ENCODE peak calls at places on chromosomes 16 and 17, in six cellular contexts. O is lung, L is endothelial cell of umbilical vein, V is IMR-90, X is AG10803, D is PC-3. Z is an unnamed sample.

GRCh38 chr17:61400786-61401279 is 1.2 kb downstream of the TBX2 start:
- DNase-seq in O (no peak), L (no peak), V (no peak), X (no peak), D (no peak), Z (no peak)

GRCh38 chr16:13540771-13541170 is 379.2 kb upstream of the ERCC4 start:
- DNase-seq in O (no peak), L (no peak), V (no peak), X (no peak), D (no peak), Z (no peak)

GRCh38 chr17:57983446-57983845 is 4.6 kb downstream of the VEZF1 start:
- DNase-seq in O (no peak), L (no peak), V (no peak), X (no peak), D (no peak), Z (no peak)

GRCh38 chr16:47780213-47780612 is 319.1 kb downstream of the PHKB start:
- DNase-seq in O (no peak), L (no peak), V (no peak), X (no peak), D (no peak), Z (no peak)

GRCh38 chr17:67800495-67800928 is 24.8 kb upstream of the BPTF start:
- DNase-seq in O (peak), L (peak), V (peak), X (peak), D (peak), Z (peak)

GRCh38 chr17:16991349-16992009 is 19.6 kb upstream of the TNFRSF13B start:
- DNase-seq in O (peak), L (peak), V (peak), X (peak), D (peak), Z (no peak)

GRCh38 chr16:59330030-59330670 is 596.0 kb upstream of the GOT2 start:
- DNase-seq in O (no peak), L (no peak), V (peak), X (peak), D (no peak), Z (no peak)

GRCh38 chr17:33262724-33263123 is 30.4 kb downstream of the ASIC2 start:
- DNase-seq in O (no peak), L (no peak), V (no peak), X (no peak), D (no peak), Z (no peak)

GRCh38 chr17:12691173-12691572 is 25.5 kb downstream of the MYOCD start:
- DNase-seq in O (no peak), L (no peak), V (peak), X (peak), D (no peak), Z (no peak)

GRCh38 chr16:67406628-67407027 is 9.6 kb downstream of the ZDHHC1 start:
- DNase-seq in O (no peak), L (peak), V (peak), X (peak), D (peak), Z (no peak)

GRCh38 chr17:75695141-75695829 is 26.0 kb upstream of the ITGB4 start:
- DNase-seq in O (no peak), L (no peak), V (peak), X (peak), D (peak), Z (no peak)

GRCh38 chr17:79185671-79186070 is 111.0 kb downstream of the ENGASE start:
- DNase-seq in O (no peak), L (no peak), V (no peak), X (no peak), D (no peak), Z (no peak)

GRCh38 chr17:21194688-21195087 is 19.3 kb downstream of the TMEM11 start:
- DNase-seq in O (no peak), L (no peak), V (peak), X (peak), D (no peak), Z (no peak)

GRCh38 chr16:9447195-9447551 is 355.7 kb downstream of the HAPSTR1 start:
- DNase-seq in O (peak), L (no peak), V (no peak), X (no peak), D (no peak), Z (no peak)

GRCh38 chr17:7042507-7043194 is 1.2 kb downstream of the SLC16A11 start:
- DNase-seq in O (no peak), L (no peak), V (no peak), X (no peak), D (no peak), Z (no peak)

GRCh38 chr16:78310990-78311561 is 211.6 kb downstream of the WWOX start:
- DNase-seq in O (no peak), L (no peak), V (peak), X (peak), D (no peak), Z (no peak)

GRCh38 chr16:88662222-88662842 is 559 bp downstream of the MVD start:
- DNase-seq in O (no peak), L (no peak), V (no peak), X (no peak), D (no peak), Z (no peak)

GRCh38 chr17:69874220-69874670 is 200.8 kb upstream of the KCNJ16 start:
- DNase-seq in O (no peak), L (peak), V (peak), X (peak), D (peak), Z (no peak)

GRCh38 chr17:51805220-51805619 is 353.3 kb downstream of the CA10 start:
- DNase-seq in O (no peak), L (no peak), V (no peak), X (no peak), D (no peak), Z (no peak)

GRCh38 chr17:75612906-75613626 is 20.2 kb upstream of the SMIM5 start:
- DNase-seq in O (no peak), L (no peak), V (no peak), X (no peak), D (no peak), Z (no peak)

GRCh38 chr17:58703137-58703846 is 10.9 kb downstream of the RAD51C start:
- DNase-seq in O (no peak), L (peak), V (peak), X (peak), D (peak), Z (no peak)

GRCh38 chr16:19876501-19877059 is 8.1 kb downstream of the GPRC5B start:
- DNase-seq in O (no peak), L (no peak), V (no peak), X (no peak), D (no peak), Z (no peak)

GRCh38 chr17:79354173-79354820 is 256.6 kb downstream of the RBFOX3 start:
- DNase-seq in O (no peak), L (no peak), V (no peak), X (no peak), D (no peak), Z (no peak)

GRCh38 chr17:42519546-42520444 is 16.2 kb upstream of the NAGLU start:
- DNase-seq in O (peak), L (peak), V (peak), X (peak), D (peak), Z (peak)

GRCh38 chr17:1847191-1847590 is 17.4 kb downstream of the RPA1 start:
- DNase-seq in O (peak), L (no peak), V (no peak), X (no peak), D (no peak), Z (no peak)

GRCh38 chr16:3020604-3021448 is 658 bp downstream of the TNFRSF12A start:
- DNase-seq in O (peak), L (peak), V (peak), X (peak), D (peak), Z (no peak)

GRCh38 chr17:67376509-67376891 is 581 bp upstream of the PITPNC1 start:
- DNase-seq in O (no peak), L (no peak), V (peak), X (peak), D (peak), Z (no peak)

GRCh38 chr16:30367349-30368009 is 2.8 kb downstream of the TBC1D10B start:
- DNase-seq in O (no peak), L (no peak), V (no peak), X (no peak), D (peak), Z (no peak)

GRCh38 chr17:69342896-69343644 is 16.1 kb upstream of the ABCA5 start:
- DNase-seq in O (no peak), L (no peak), V (no peak), X (no peak), D (no peak), Z (no peak)

GRCh38 chr17:74842146-74842598 is 17.5 kb downstream of the GRIN2C start:
- DNase-seq in O (no peak), L (no peak), V (no peak), X (no peak), D (peak), Z (no peak)

GRCh38 chr16:76222853-76223252 is 54.3 kb upstream of the CNTNAP4 start:
- DNase-seq in O (no peak), L (no peak), V (no peak), X (no peak), D (no peak), Z (peak)

GRCh38 chr16:23089111-23089510 is 60.1 kb downstream of the USP31 start:
- DNase-seq in O (no peak), L (no peak), V (no peak), X (no peak), D (no peak), Z (no peak)

GRCh38 chr17:39208136-39208535 is 8.1 kb downstream of the RPL19 start:
- DNase-seq in O (peak), L (no peak), V (peak), X (no peak), D (no peak), Z (no peak)

GRCh38 chr16:67215690-67216089 is 11.2 kb upstream of the TMEM208 start:
- DNase-seq in O (no peak), L (no peak), V (no peak), X (no peak), D (no peak), Z (no peak)

GRCh38 chr16:30010817-30011504 is at the start of gene DOC2A:
- DNase-seq in O (no peak), L (no peak), V (no peak), X (no peak), D (no peak), Z (no peak)

GRCh38 chr16:84271866-84272265 is 22.8 kb upstream of the WFDC1 start:
- DNase-seq in O (no peak), L (no peak), V (no peak), X (no peak), D (no peak), Z (no peak)

GRCh38 chr17:57619061-57619937 is 125.8 kb downstream of the CCDC182 start:
- DNase-seq in O (no peak), L (no peak), V (peak), X (peak), D (peak), Z (no peak)

GRCh38 chr16:9258423-9259051 is 167.1 kb downstream of the HAPSTR1 start:
- DNase-seq in O (peak), L (peak), V (peak), X (no peak), D (peak), Z (no peak)

GRCh38 chr17:82458885-82459424 is 414 bp downstream of the NARF start:
- DNase-seq in O (no peak), L (peak), V (peak), X (peak), D (peak), Z (no peak)

GRCh38 chr16:11298143-11298900 is 17.2 kb upstream of the PRM1 start:
- DNase-seq in O (no peak), L (no peak), V (no peak), X (no peak), D (no peak), Z (no peak)

GRCh38 chr16:11296706-11297491 is 15.8 kb upstream of the PRM1 start:
- DNase-seq in O (no peak), L (no peak), V (no peak), X (no peak), D (no peak), Z (peak)

GRCh38 chr16:11295672-11296071 is 14.5 kb upstream of the PRM1 start:
- DNase-seq in O (no peak), L (no peak), V (no peak), X (no peak), D (no peak), Z (no peak)

GRCh38 chr16:11296351-11296705 is 15.2 kb upstream of the PRM1 start:
- DNase-seq in O (no peak), L (no peak), V (no peak), X (no peak), D (no peak), Z (no peak)

GRCh38 chr16:11297492-11298142 is 16.5 kb upstream of the PRM1 start:
- DNase-seq in O (peak), L (peak), V (peak), X (peak), D (no peak), Z (no peak)
- H3K4me3 ChIP-seq in O (no peak), L (no peak), V (no peak), X (peak), D (no peak), Z (no peak)

GRCh38 chr17:62925267-62925836 is 40.7 kb upstream of the TANC2 start:
- DNase-seq in O (no peak), L (no peak), V (peak), X (no peak), D (peak), Z (no peak)

GRCh38 chr17:62931101-62931500 is 34.9 kb upstream of the TANC2 start:
- DNase-seq in O (no peak), L (no peak), V (peak), X (peak), D (no peak), Z (no peak)

GRCh38 chr17:62929320-62929719 is 36.7 kb upstream of the TANC2 start:
- DNase-seq in O (no peak), L (no peak), V (no peak), X (no peak), D (peak), Z (no peak)

GRCh38 chr17:62923515-62924150 is 42.4 kb upstream of the TANC2 start:
- DNase-seq in O (no peak), L (no peak), V (no peak), X (no peak), D (no peak), Z (no peak)

GRCh38 chr17:62927083-62927482 is 39.0 kb upstream of the TANC2 start:
- DNase-seq in O (no peak), L (no peak), V (no peak), X (no peak), D (no peak), Z (no peak)
- TF ChIP-seq CTCF in O (no peak), L (no peak), V (no peak), X (no peak), D (no peak), Z (no peak)

DNA sequence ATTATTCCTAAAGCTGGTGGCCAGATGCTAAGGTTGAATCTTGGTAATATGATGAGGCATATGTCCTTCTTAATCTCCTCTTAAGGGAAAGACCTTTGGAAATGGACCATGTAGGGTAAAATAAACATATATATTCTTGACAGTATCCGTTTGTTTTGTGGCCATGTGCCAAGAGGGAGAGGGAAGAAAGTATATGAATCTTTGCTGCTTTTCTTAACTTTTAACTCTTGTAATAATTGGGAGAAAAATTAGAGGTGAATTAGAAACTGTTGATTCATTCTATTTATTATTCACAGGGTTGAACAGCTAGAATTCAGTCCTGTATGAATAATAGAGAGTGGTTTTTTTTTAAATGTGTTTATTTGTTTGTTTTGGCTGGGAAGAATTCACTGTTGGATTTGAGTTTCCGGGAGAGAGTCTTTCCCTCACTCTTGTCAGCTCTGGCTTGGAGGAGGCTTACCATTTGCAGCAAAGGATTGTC is 31.6 kb downstream of the AATF start:
- DNase-seq in O (no peak), L (peak), V (peak), X (no peak), D (peak), Z (peak)
- H3K4me3 ChIP-seq in O (no peak), L (no peak), V (no peak), X (no peak), D (no peak), Z (peak)

DNA sequence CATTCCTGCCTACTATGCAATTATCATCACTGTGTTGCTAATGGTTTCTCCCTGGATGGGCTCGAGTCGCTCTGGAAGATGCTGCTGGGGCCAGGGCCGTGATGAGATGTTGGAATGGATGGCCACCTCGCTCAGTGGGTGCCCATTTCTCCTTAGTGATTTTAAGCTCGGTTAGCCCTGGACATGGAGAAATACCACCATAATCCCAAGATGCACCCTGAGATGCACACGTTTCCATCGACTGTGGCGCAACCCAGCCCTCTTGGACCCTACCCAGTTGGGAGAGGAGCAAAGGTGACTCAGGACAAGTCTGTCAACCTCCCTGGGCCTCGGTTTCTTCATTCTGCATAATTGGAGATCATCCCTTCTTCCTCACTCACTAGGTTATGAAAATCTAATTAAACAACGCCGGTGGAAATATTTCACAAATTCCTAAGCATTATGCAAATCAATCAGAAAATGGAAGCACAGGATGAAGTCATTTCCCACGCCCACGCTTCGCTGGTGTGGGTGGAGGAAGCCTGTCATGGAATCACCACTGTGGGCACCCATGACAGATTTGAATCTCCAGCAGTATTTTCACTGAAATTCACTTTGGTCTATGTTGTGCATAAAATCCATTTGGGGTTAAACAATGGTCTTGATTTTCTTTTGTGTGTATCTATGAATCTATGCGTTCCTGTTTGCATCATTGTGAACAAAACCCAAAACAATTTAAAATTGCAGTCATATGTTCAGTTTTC is 195.2 kb downstream of the AXIN2 start:
- DNase-seq in O (no peak), L (no peak), V (no peak), X (no peak), D (no peak), Z (no peak)
- TF ChIP-seq CTCF in O (no peak), L (no peak), V (no peak), X (no peak), D (no peak), Z (no peak)

GRCh38 chr16:369275-369865 is 968 bp downstream of the MRPL28 start:
- DNase-seq in O (no peak), L (no peak), V (no peak), X (no peak), D (no peak), Z (no peak)

GRCh38 chr16:368388-369158 is 1.8 kb downstream of the MRPL28 start:
- DNase-seq in O (no peak), L (no peak), V (no peak), X (no peak), D (no peak), Z (no peak)

GRCh38 chr16:370980-371728 is 816 bp upstream of the MRPL28 start:
- DNase-seq in O (no peak), L (no peak), V (no peak), X (no peak), D (no peak), Z (no peak)

GRCh38 chr16:370443-370842 is at the start of gene MRPL28:
- DNase-seq in O (peak), L (peak), V (peak), X (peak), D (peak), Z (peak)

GRCh38 chr16:369866-370436 is 387 bp downstream of the MRPL28 start:
- DNase-seq in O (no peak), L (no peak), V (no peak), X (no peak), D (peak), Z (no peak)
- H3K4me3 ChIP-seq in O (no peak), L (peak), V (peak), X (peak), D (peak), Z (peak)

DNA sequence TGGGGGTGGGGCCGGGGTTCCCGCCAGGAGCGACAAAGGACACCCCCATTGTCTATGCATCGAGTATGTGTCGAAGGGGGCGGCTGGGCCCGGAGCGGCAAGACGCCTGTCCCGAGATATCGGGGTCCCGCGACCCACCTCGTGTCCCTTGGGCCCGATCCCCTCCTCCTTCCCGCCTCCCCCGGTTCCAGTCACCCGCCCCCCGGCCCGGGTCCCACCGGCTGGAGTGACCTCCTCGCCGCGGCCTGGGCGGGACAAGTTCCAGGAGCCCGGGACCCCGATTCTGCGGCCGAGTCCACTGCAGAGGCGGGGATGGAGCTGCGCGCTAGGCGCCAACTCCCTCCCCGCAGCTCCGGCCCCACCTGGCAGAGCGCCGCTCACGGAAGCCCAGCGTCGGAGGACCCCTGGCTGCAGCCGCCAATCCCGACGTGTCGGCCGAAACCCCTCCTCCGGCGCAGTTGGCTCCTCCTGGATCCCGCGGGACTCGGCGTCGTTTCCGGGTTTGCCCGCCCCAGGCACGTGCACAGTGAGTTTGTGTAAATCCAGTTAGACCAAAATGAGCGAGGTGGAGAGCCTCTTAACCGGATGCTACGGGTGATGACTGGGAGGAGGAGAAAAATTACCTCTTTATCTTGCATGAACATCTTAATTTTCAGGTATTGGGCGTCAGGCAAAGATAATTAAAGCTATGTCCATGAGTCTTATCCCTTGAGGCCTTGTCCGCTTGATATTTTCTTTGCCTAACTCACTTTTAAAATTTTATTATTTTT is at the start of gene NMRAL1:
- DNase-seq in O (peak), L (peak), V (peak), X (peak), D (peak), Z (peak)
- TF ChIP-seq CTCF in O (no peak), L (no peak), V (no peak), X (no peak), D (no peak), Z (no peak)

Z was measured in LNCaP clone FGC.